ENCODE peak calls at places on chromosome 18, in four cellular contexts. H, U, S and F are unnamed samples.

GRCh38 chr18:31723998-31724711 is 36.5 kb downstream of the SLC25A52 start:
- DNase-seq in H (peak), U (no peak), S (no peak), F (no peak)

GRCh38 chr18:60676807-60677206 is 304.2 kb upstream of the MC4R start:
- DNase-seq in H (no peak), U (no peak), S (no peak), F (no peak)

GRCh38 chr18:27780061-27780740 is 396.7 kb downstream of the CDH2 start:
- DNase-seq in H (peak), U (no peak), S (no peak), F (no peak)

GRCh38 chr18:67582488-67582887 is 66.0 kb upstream of the DSEL start:
- DNase-seq in H (no peak), U (no peak), S (no peak), F (no peak)

GRCh38 chr18:63997041-63997440 is 27.2 kb downstream of the SERPINB8 start:
- DNase-seq in H (no peak), U (no peak), S (no peak), F (no peak)

GRCh38 chr18:70578480-70578879 is 289.6 kb downstream of the SOCS6 start:
- DNase-seq in H (no peak), U (no peak), S (no peak), F (no peak)

GRCh38 chr18:80253871-80254492 is 6.7 kb upstream of the PARD6G start:
- DNase-seq in H (no peak), U (no peak), S (no peak), F (no peak)

GRCh38 chr18:37253424-37254255 is 312.0 kb downstream of the CELF4 start:
- DNase-seq in H (no peak), U (peak), S (no peak), F (no peak)

GRCh38 chr18:54787098-54787497 is 41.2 kb upstream of the RAB27B start:
- DNase-seq in H (no peak), U (no peak), S (no peak), F (no peak)

GRCh38 chr18:45168883-45169585 is 446.2 kb upstream of the SLC14A2 start:
- DNase-seq in H (peak), U (no peak), S (peak), F (peak)

GRCh38 chr18:52991246-52991645 is 651.2 kb downstream of the DCC start:
- DNase-seq in H (no peak), U (no peak), S (no peak), F (no peak)

GRCh38 chr18:79343567-79344207 is 52.0 kb upstream of the NFATC1 start:
- DNase-seq in H (no peak), U (no peak), S (no peak), F (no peak)

GRCh38 chr18:74124642-74125041 is 23.0 kb downstream of the FBXO15 start:
- DNase-seq in H (no peak), U (no peak), S (no peak), F (no peak)

GRCh38 chr18:75248426-75249191 is 38.0 kb downstream of the TSHZ1 start:
- DNase-seq in H (no peak), U (no peak), S (no peak), F (no peak)

GRCh38 chr18:44134447-44134846 is 546.2 kb upstream of the SETBP1 start:
- DNase-seq in H (no peak), U (no peak), S (no peak), F (no peak)

GRCh38 chr18:7894592-7894991 is 327.5 kb downstream of the PTPRM start:
- DNase-seq in H (no peak), U (no peak), S (no peak), F (no peak)

GRCh38 chr18:45167631-45168225 is 447.5 kb upstream of the SLC14A2 start:
- DNase-seq in H (peak), U (no peak), S (peak), F (peak)

GRCh38 chr18:75053028-75053624 is 155.8 kb downstream of the PTGR3 start:
- DNase-seq in H (no peak), U (no peak), S (no peak), F (no peak)

GRCh38 chr18:36142751-36143150 is 13.1 kb downstream of the ELP2 start:
- DNase-seq in H (no peak), U (no peak), S (no peak), F (no peak)

GRCh38 chr18:45836242-45837215 is 11.1 kb downstream of the SIGLEC15 start:
- DNase-seq in H (no peak), U (no peak), S (peak), F (no peak)

DNA sequence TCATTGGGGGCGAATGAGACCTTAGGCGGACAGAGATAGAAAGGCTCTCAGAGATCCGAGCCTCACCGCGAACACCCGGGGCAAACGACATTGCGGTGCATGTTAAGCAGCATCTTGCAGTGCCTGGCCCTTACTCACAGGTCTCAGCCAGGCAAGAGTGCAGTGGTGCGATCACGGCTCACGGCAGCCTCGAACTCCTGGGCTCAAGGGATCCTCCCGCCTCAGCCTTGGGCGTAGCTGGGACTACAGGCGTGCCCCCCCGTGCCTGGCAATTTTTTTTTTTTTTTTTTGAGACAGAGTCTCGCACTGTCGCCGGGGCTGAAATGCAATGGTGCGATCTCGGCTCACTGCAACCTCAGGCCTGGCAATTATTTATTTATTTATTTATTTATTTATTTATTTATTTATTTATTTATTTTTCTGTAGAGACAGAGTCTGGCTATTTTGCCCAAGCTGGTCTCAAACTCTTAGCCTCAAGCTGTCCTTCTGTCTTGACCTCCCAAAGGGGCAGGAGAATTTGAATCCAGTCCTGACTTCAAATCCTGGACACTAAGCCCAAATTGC is 1.3 kb downstream of the LAMA3 start:
- DNase-seq in H (no peak), U (no peak), S (no peak), F (no peak)
- H3K4me3 ChIP-seq in H (no peak), U (no peak), S (no peak), F (no peak)

DNA sequence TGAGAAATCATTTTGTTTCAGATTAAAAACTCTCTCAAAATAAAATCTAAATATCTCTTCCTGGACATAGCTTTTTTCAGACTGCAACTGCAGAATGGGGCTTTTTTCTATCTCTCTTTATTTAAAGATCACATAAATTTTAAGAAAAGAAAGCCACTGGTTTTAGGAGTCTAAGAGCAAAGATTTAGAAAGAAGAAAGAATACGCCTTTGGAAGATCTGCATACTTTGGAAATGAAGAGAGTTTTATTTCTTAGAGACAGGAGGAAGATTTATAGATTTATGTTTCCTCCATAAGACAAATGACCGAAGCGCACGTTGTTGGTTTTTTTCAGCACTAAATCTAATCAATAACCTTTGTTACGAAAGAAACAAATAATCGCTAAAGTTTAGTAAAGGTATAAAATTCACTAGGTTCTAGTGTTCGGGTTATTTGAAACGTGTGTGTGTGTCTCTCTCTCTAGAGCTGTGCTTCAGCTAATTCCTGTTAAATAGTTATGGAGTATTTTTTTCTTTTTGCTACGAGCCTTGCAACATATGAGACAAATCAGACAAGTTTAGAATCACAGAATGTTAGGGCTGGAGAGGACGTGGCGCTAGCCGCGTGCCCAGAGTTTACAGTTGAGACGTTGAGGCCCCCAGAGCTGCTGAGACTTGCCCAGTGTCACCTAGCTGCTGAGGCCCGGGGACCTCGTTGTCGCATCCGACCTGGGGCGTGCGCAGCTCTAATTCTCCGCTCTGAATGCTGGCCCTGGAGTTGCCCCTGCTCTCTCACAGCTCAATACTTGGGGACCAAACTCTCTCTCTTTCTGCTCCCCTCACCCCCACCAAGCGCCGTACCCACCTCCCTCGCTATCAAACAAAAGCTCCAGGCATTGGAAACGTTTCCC is 69.8 kb downstream of the CTAGE1 start:
- DNase-seq in H (peak), U (no peak), S (peak), F (no peak)
- H3K4me3 ChIP-seq in H (peak), U (no peak), S (peak), F (peak)

GRCh38 chr18:11849279-11849678 is 1.9 kb upstream of the CHMP1B start:
- DNase-seq in H (no peak), U (no peak), S (no peak), F (no peak)
- H3K4me3 ChIP-seq in H (no peak), U (no peak), S (no peak), F (no peak)

GRCh38 chr18:9850297-9850696 is 35.5 kb upstream of the TXNDC2 start:
- DNase-seq in H (no peak), U (no peak), S (no peak), F (no peak)
- H3K4me3 ChIP-seq in H (no peak), U (no peak), S (no peak), F (no peak)